ENCODE peak calls at places on chromosomes 5 and 9, in six cellular contexts. One of them, this sample, is unnamed.

GRCh38 chr9:88697764-88698436 is 162.9 kb downstream of the NXNL2 start:
- DNase-seq in AG08396: no peak
- DNase-seq in NCI-H1092: no peak
- DNase-seq in smooth muscle cell of the brain vasculature: no peak
- DNase-seq in NCI-H460: no peak
- DNase-seq in activated CD4-positive, alpha-beta memory T cell treated with anti-CD3 and anti-CD28 coated beads, Interleukin-2, amount 10 ng/mL, durations not matched to agents 7 days and 5 days: no peak
- DNase-seq in this sample: no peak

GRCh38 chr5:169547508-169547907 is 36.1 kb upstream of the SPDL1 start:
- DNase-seq in AG08396: no peak
- DNase-seq in NCI-H1092: no peak
- DNase-seq in smooth muscle cell of the brain vasculature: no peak
- DNase-seq in NCI-H460: no peak
- DNase-seq in activated CD4-positive, alpha-beta memory T cell treated with anti-CD3 and anti-CD28 coated beads, Interleukin-2, amount 10 ng/mL, durations not matched to agents 7 days and 5 days: no peak
- DNase-seq in this sample: no peak

GRCh38 chr5:87079219-87079618 is 188.5 kb upstream of the RASA1 start:
- DNase-seq in AG08396: no peak
- DNase-seq in NCI-H1092: no peak
- DNase-seq in smooth muscle cell of the brain vasculature: no peak
- DNase-seq in NCI-H460: no peak
- DNase-seq in activated CD4-positive, alpha-beta memory T cell treated with anti-CD3 and anti-CD28 coated beads, Interleukin-2, amount 10 ng/mL, durations not matched to agents 7 days and 5 days: peak; percentile 21
- DNase-seq in this sample: no peak

GRCh38 chr9:33800886-33801285 is 5.5 kb downstream of the PRSS3 start:
- DNase-seq in AG08396: no peak
- DNase-seq in NCI-H1092: no peak
- DNase-seq in smooth muscle cell of the brain vasculature: no peak
- DNase-seq in NCI-H460: no peak
- DNase-seq in activated CD4-positive, alpha-beta memory T cell treated with anti-CD3 and anti-CD28 coated beads, Interleukin-2, amount 10 ng/mL, durations not matched to agents 7 days and 5 days: no peak
- DNase-seq in this sample: no peak

GRCh38 chr5:82862247-82862646 is 214.9 kb downstream of the TMEM167A start:
- DNase-seq in AG08396: no peak
- DNase-seq in NCI-H1092: no peak
- DNase-seq in smooth muscle cell of the brain vasculature: no peak
- DNase-seq in NCI-H460: no peak
- DNase-seq in activated CD4-positive, alpha-beta memory T cell treated with anti-CD3 and anti-CD28 coated beads, Interleukin-2, amount 10 ng/mL, durations not matched to agents 7 days and 5 days: no peak
- DNase-seq in this sample: no peak

GRCh38 chr5:142306077-142306502 is 18.7 kb downstream of the SPRY4 start:
- DNase-seq in AG08396: no peak
- DNase-seq in NCI-H1092: no peak
- DNase-seq in smooth muscle cell of the brain vasculature: no peak
- DNase-seq in NCI-H460: no peak
- DNase-seq in activated CD4-positive, alpha-beta memory T cell treated with anti-CD3 and anti-CD28 coated beads, Interleukin-2, amount 10 ng/mL, durations not matched to agents 7 days and 5 days: no peak
- DNase-seq in this sample: no peak

GRCh38 chr5:57724836-57725235 is 242.2 kb upstream of the ACTBL2 start:
- DNase-seq in AG08396: peak; percentile 13
- DNase-seq in NCI-H1092: no peak
- DNase-seq in smooth muscle cell of the brain vasculature: no peak
- DNase-seq in NCI-H460: no peak
- DNase-seq in activated CD4-positive, alpha-beta memory T cell treated with anti-CD3 and anti-CD28 coated beads, Interleukin-2, amount 10 ng/mL, durations not matched to agents 7 days and 5 days: no peak
- DNase-seq in this sample: no peak

GRCh38 chr5:167866797-167867196 is 424.6 kb upstream of the WWC1 start:
- DNase-seq in AG08396: no peak
- DNase-seq in NCI-H1092: no peak
- DNase-seq in smooth muscle cell of the brain vasculature: no peak
- DNase-seq in NCI-H460: no peak
- DNase-seq in activated CD4-positive, alpha-beta memory T cell treated with anti-CD3 and anti-CD28 coated beads, Interleukin-2, amount 10 ng/mL, durations not matched to agents 7 days and 5 days: no peak
- DNase-seq in this sample: no peak

GRCh38 chr5:176573564-176574296 is 24.6 kb downstream of the CDHR2 start:
- DNase-seq in AG08396: peak; percentile 83
- DNase-seq in NCI-H1092: no peak
- DNase-seq in smooth muscle cell of the brain vasculature: no peak
- DNase-seq in NCI-H460: peak; percentile 45
- DNase-seq in activated CD4-positive, alpha-beta memory T cell treated with anti-CD3 and anti-CD28 coated beads, Interleukin-2, amount 10 ng/mL, durations not matched to agents 7 days and 5 days: peak; percentile 77
- DNase-seq in this sample: peak; percentile 87

GRCh38 chr9:127162046-127162445 is 39.6 kb upstream of the ANGPTL2 start:
- DNase-seq in AG08396: no peak
- DNase-seq in NCI-H1092: no peak
- DNase-seq in smooth muscle cell of the brain vasculature: no peak
- DNase-seq in NCI-H460: no peak
- DNase-seq in activated CD4-positive, alpha-beta memory T cell treated with anti-CD3 and anti-CD28 coated beads, Interleukin-2, amount 10 ng/mL, durations not matched to agents 7 days and 5 days: peak; percentile 62
- DNase-seq in this sample: no peak

GRCh38 chr5:172638209-172638768 is 2.8 kb upstream of the NEURL1B start:
- DNase-seq in AG08396: no peak
- DNase-seq in NCI-H1092: no peak
- DNase-seq in smooth muscle cell of the brain vasculature: no peak
- DNase-seq in NCI-H460: no peak
- DNase-seq in activated CD4-positive, alpha-beta memory T cell treated with anti-CD3 and anti-CD28 coated beads, Interleukin-2, amount 10 ng/mL, durations not matched to agents 7 days and 5 days: no peak
- DNase-seq in this sample: no peak

GRCh38 chr5:135312255-135312935 is 86.6 kb downstream of the MACROH2A1 start:
- DNase-seq in AG08396: no peak
- DNase-seq in NCI-H1092: no peak
- DNase-seq in smooth muscle cell of the brain vasculature: no peak
- DNase-seq in NCI-H460: no peak
- DNase-seq in activated CD4-positive, alpha-beta memory T cell treated with anti-CD3 and anti-CD28 coated beads, Interleukin-2, amount 10 ng/mL, durations not matched to agents 7 days and 5 days: peak; percentile 2
- DNase-seq in this sample: no peak

GRCh38 chr9:120872775-120873502 is 4.0 kb downstream of the PHF19 start:
- DNase-seq in AG08396: no peak
- DNase-seq in NCI-H1092: no peak
- DNase-seq in smooth muscle cell of the brain vasculature: no peak
- DNase-seq in NCI-H460: no peak
- DNase-seq in activated CD4-positive, alpha-beta memory T cell treated with anti-CD3 and anti-CD28 coated beads, Interleukin-2, amount 10 ng/mL, durations not matched to agents 7 days and 5 days: no peak
- DNase-seq in this sample: no peak

GRCh38 chr5:53319306-53319705 is 161.1 kb upstream of the FST start:
- DNase-seq in AG08396: no peak
- DNase-seq in NCI-H1092: no peak
- DNase-seq in smooth muscle cell of the brain vasculature: no peak
- DNase-seq in NCI-H460: no peak
- DNase-seq in activated CD4-positive, alpha-beta memory T cell treated with anti-CD3 and anti-CD28 coated beads, Interleukin-2, amount 10 ng/mL, durations not matched to agents 7 days and 5 days: no peak
- DNase-seq in this sample: no peak

GRCh38 chr9:132301521-132301920 is 53.3 kb downstream of the SETX start:
- DNase-seq in AG08396: no peak
- DNase-seq in NCI-H1092: no peak
- DNase-seq in smooth muscle cell of the brain vasculature: no peak
- DNase-seq in NCI-H460: peak; percentile 38
- DNase-seq in activated CD4-positive, alpha-beta memory T cell treated with anti-CD3 and anti-CD28 coated beads, Interleukin-2, amount 10 ng/mL, durations not matched to agents 7 days and 5 days: no peak
- DNase-seq in this sample: no peak

GRCh38 chr5:157370967-157371366 is 89.0 kb upstream of the NIPAL4 start:
- DNase-seq in AG08396: no peak
- DNase-seq in NCI-H1092: no peak
- DNase-seq in smooth muscle cell of the brain vasculature: peak; percentile 57
- DNase-seq in NCI-H460: no peak
- DNase-seq in activated CD4-positive, alpha-beta memory T cell treated with anti-CD3 and anti-CD28 coated beads, Interleukin-2, amount 10 ng/mL, durations not matched to agents 7 days and 5 days: no peak
- DNase-seq in this sample: no peak

GRCh38 chr5:94274684-94275083 is 343.7 kb downstream of the KIAA0825 start:
- DNase-seq in AG08396: no peak
- DNase-seq in NCI-H1092: no peak
- DNase-seq in smooth muscle cell of the brain vasculature: no peak
- DNase-seq in NCI-H460: no peak
- DNase-seq in activated CD4-positive, alpha-beta memory T cell treated with anti-CD3 and anti-CD28 coated beads, Interleukin-2, amount 10 ng/mL, durations not matched to agents 7 days and 5 days: no peak
- DNase-seq in this sample: no peak

GRCh38 chr5:146820987-146821386 is 57.6 kb downstream of the PPP2R2B start:
- DNase-seq in AG08396: no peak
- DNase-seq in NCI-H1092: no peak
- DNase-seq in smooth muscle cell of the brain vasculature: no peak
- DNase-seq in NCI-H460: no peak
- DNase-seq in activated CD4-positive, alpha-beta memory T cell treated with anti-CD3 and anti-CD28 coated beads, Interleukin-2, amount 10 ng/mL, durations not matched to agents 7 days and 5 days: no peak
- DNase-seq in this sample: no peak

GRCh38 chr9:89941875-89942274 is 337.1 kb downstream of the GADD45G start:
- DNase-seq in AG08396: peak; percentile 70
- DNase-seq in NCI-H1092: no peak
- DNase-seq in smooth muscle cell of the brain vasculature: no peak
- DNase-seq in NCI-H460: no peak
- DNase-seq in activated CD4-positive, alpha-beta memory T cell treated with anti-CD3 and anti-CD28 coated beads, Interleukin-2, amount 10 ng/mL, durations not matched to agents 7 days and 5 days: no peak
- DNase-seq in this sample: no peak

GRCh38 chr9:133089271-133089671 is 27.5 kb downstream of the CEL start:
- DNase-seq in AG08396: no peak
- DNase-seq in NCI-H1092: peak; percentile 51
- DNase-seq in smooth muscle cell of the brain vasculature: no peak
- DNase-seq in NCI-H460: no peak
- DNase-seq in activated CD4-positive, alpha-beta memory T cell treated with anti-CD3 and anti-CD28 coated beads, Interleukin-2, amount 10 ng/mL, durations not matched to agents 7 days and 5 days: no peak
- DNase-seq in this sample: peak; percentile 70

GRCh38 chr5:66615136-66615535 is 18.9 kb downstream of the MAST4 start:
- DNase-seq in AG08396: no peak
- DNase-seq in NCI-H1092: no peak
- DNase-seq in smooth muscle cell of the brain vasculature: no peak
- DNase-seq in NCI-H460: no peak
- DNase-seq in activated CD4-positive, alpha-beta memory T cell treated with anti-CD3 and anti-CD28 coated beads, Interleukin-2, amount 10 ng/mL, durations not matched to agents 7 days and 5 days: no peak
- DNase-seq in this sample: no peak

GRCh38 chr9:89458768-89459496 is 39.0 kb downstream of the SEMA4D start:
- DNase-seq in AG08396: no peak
- DNase-seq in NCI-H1092: no peak
- DNase-seq in smooth muscle cell of the brain vasculature: no peak
- DNase-seq in NCI-H460: no peak
- DNase-seq in activated CD4-positive, alpha-beta memory T cell treated with anti-CD3 and anti-CD28 coated beads, Interleukin-2, amount 10 ng/mL, durations not matched to agents 7 days and 5 days: no peak
- DNase-seq in this sample: no peak

GRCh38 chr5:33888582-33888981 is 3.2 kb downstream of the ADAMTS12 start:
- DNase-seq in AG08396: peak; percentile 56
- DNase-seq in NCI-H1092: no peak
- DNase-seq in smooth muscle cell of the brain vasculature: no peak
- DNase-seq in NCI-H460: no peak
- DNase-seq in activated CD4-positive, alpha-beta memory T cell treated with anti-CD3 and anti-CD28 coated beads, Interleukin-2, amount 10 ng/mL, durations not matched to agents 7 days and 5 days: no peak
- DNase-seq in this sample: no peak

GRCh38 chr9:5870691-5871090 is 20.0 kb upstream of the MLANA start:
- DNase-seq in AG08396: no peak
- DNase-seq in NCI-H1092: no peak
- DNase-seq in smooth muscle cell of the brain vasculature: no peak
- DNase-seq in NCI-H460: no peak
- DNase-seq in activated CD4-positive, alpha-beta memory T cell treated with anti-CD3 and anti-CD28 coated beads, Interleukin-2, amount 10 ng/mL, durations not matched to agents 7 days and 5 days: no peak
- DNase-seq in this sample: no peak

GRCh38 chr9:128275198-128276007 is at the start of gene GOLGA2:
- DNase-seq in AG08396: peak; percentile 79
- DNase-seq in NCI-H1092: no peak
- DNase-seq in smooth muscle cell of the brain vasculature: no peak
- DNase-seq in NCI-H460: no peak
- DNase-seq in activated CD4-positive, alpha-beta memory T cell treated with anti-CD3 and anti-CD28 coated beads, Interleukin-2, amount 10 ng/mL, durations not matched to agents 7 days and 5 days: no peak
- DNase-seq in this sample: peak; percentile 99

GRCh38 chr9:130940693-130941576 is 1.9 kb upstream of the FIBCD1 start:
- DNase-seq in AG08396: no peak
- DNase-seq in NCI-H1092: peak; percentile 47
- DNase-seq in smooth muscle cell of the brain vasculature: no peak
- DNase-seq in NCI-H460: peak; percentile 50
- DNase-seq in activated CD4-positive, alpha-beta memory T cell treated with anti-CD3 and anti-CD28 coated beads, Interleukin-2, amount 10 ng/mL, durations not matched to agents 7 days and 5 days: peak; percentile 76
- DNase-seq in this sample: peak; percentile 100

GRCh38 chr5:109863752-109864151 is 174.0 kb downstream of the MAN2A1 start:
- DNase-seq in AG08396: no peak
- DNase-seq in NCI-H1092: no peak
- DNase-seq in smooth muscle cell of the brain vasculature: no peak
- DNase-seq in NCI-H460: no peak
- DNase-seq in activated CD4-positive, alpha-beta memory T cell treated with anti-CD3 and anti-CD28 coated beads, Interleukin-2, amount 10 ng/mL, durations not matched to agents 7 days and 5 days: no peak
- DNase-seq in this sample: no peak

GRCh38 chr9:114027159-114027895 is 50.8 kb downstream of the AMBP start:
- DNase-seq in AG08396: no peak
- DNase-seq in NCI-H1092: no peak
- DNase-seq in smooth muscle cell of the brain vasculature: no peak
- DNase-seq in NCI-H460: no peak
- DNase-seq in activated CD4-positive, alpha-beta memory T cell treated with anti-CD3 and anti-CD28 coated beads, Interleukin-2, amount 10 ng/mL, durations not matched to agents 7 days and 5 days: no peak
- DNase-seq in this sample: no peak

GRCh38 chr5:177364159-177364962 is 6.6 kb downstream of the RGS14 start:
- DNase-seq in AG08396: no peak
- DNase-seq in NCI-H1092: no peak
- DNase-seq in smooth muscle cell of the brain vasculature: no peak
- DNase-seq in NCI-H460: no peak
- DNase-seq in activated CD4-positive, alpha-beta memory T cell treated with anti-CD3 and anti-CD28 coated beads, Interleukin-2, amount 10 ng/mL, durations not matched to agents 7 days and 5 days: no peak
- DNase-seq in this sample: no peak

GRCh38 chr5:100841358-100842076 is 61.6 kb downstream of the ST8SIA4 start:
- DNase-seq in AG08396: no peak
- DNase-seq in NCI-H1092: no peak
- DNase-seq in smooth muscle cell of the brain vasculature: no peak
- DNase-seq in NCI-H460: peak; percentile 57
- DNase-seq in activated CD4-positive, alpha-beta memory T cell treated with anti-CD3 and anti-CD28 coated beads, Interleukin-2, amount 10 ng/mL, durations not matched to agents 7 days and 5 days: no peak
- DNase-seq in this sample: no peak

GRCh38 chr5:93378073-93378472 is 202.9 kb downstream of the NR2F1-AS1 start:
- DNase-seq in AG08396: peak; percentile 44
- DNase-seq in NCI-H1092: no peak
- DNase-seq in smooth muscle cell of the brain vasculature: no peak
- DNase-seq in NCI-H460: no peak
- DNase-seq in activated CD4-positive, alpha-beta memory T cell treated with anti-CD3 and anti-CD28 coated beads, Interleukin-2, amount 10 ng/mL, durations not matched to agents 7 days and 5 days: no peak
- DNase-seq in this sample: no peak

GRCh38 chr9:112233769-112234168 is 58.7 kb upstream of the SUSD1 start:
- DNase-seq in AG08396: peak; percentile 10
- DNase-seq in NCI-H1092: no peak
- DNase-seq in smooth muscle cell of the brain vasculature: no peak
- DNase-seq in NCI-H460: no peak
- DNase-seq in activated CD4-positive, alpha-beta memory T cell treated with anti-CD3 and anti-CD28 coated beads, Interleukin-2, amount 10 ng/mL, durations not matched to agents 7 days and 5 days: no peak
- DNase-seq in this sample: no peak

GRCh38 chr9:134570151-134570621 is 71.4 kb upstream of the COL5A1 start:
- DNase-seq in AG08396: no peak
- DNase-seq in NCI-H1092: peak; percentile 53
- DNase-seq in smooth muscle cell of the brain vasculature: no peak
- DNase-seq in NCI-H460: no peak
- DNase-seq in activated CD4-positive, alpha-beta memory T cell treated with anti-CD3 and anti-CD28 coated beads, Interleukin-2, amount 10 ng/mL, durations not matched to agents 7 days and 5 days: no peak
- DNase-seq in this sample: no peak

GRCh38 chr9:129868571-129869486 is 33.6 kb downstream of the USP20 start:
- DNase-seq in AG08396: no peak
- DNase-seq in NCI-H1092: no peak
- DNase-seq in smooth muscle cell of the brain vasculature: no peak
- DNase-seq in NCI-H460: no peak
- DNase-seq in activated CD4-positive, alpha-beta memory T cell treated with anti-CD3 and anti-CD28 coated beads, Interleukin-2, amount 10 ng/mL, durations not matched to agents 7 days and 5 days: peak; percentile 96
- DNase-seq in this sample: no peak

GRCh38 chr5:73412597-73412988 is 36.0 kb downstream of the FOXD1 start:
- DNase-seq in AG08396: peak; percentile 70
- DNase-seq in NCI-H1092: no peak
- DNase-seq in smooth muscle cell of the brain vasculature: no peak
- DNase-seq in NCI-H460: no peak
- DNase-seq in activated CD4-positive, alpha-beta memory T cell treated with anti-CD3 and anti-CD28 coated beads, Interleukin-2, amount 10 ng/mL, durations not matched to agents 7 days and 5 days: no peak
- DNase-seq in this sample: no peak

This sample was measured in K562.